ENCODE peak calls at places on chromosomes 5 and 9, in nine cellular contexts. N is NCI-H345; R is NCI-H1092 treated with DMSO at 0.1 percent for 48 hours; A is substantia nigra; P is right cardiac atrium; W is stimulated activated CD8-positive, alpha-beta memory T cell treated with anti-CD3 and anti-CD28 coated beads, Interleukin-4, amount 100 ng/mL, for 24 hours; X is ecto neural progenitor cell; H is SHP77; B is suprapubic skin. Q is an unnamed sample.

GRCh38 chr9:37034938-37035471 is 937 bp upstream of the PAX5 start:
- DNase-seq in R (no peak), A (no peak), X (peak), W (no peak), H (no peak), N (peak), B (no peak), P (no peak), Q (no peak)

GRCh38 chr5:145996135-145996534 is 59.8 kb downstream of the SH3RF2 start:
- DNase-seq in H (no peak), B (no peak), X (no peak), N (no peak), W (no peak), R (no peak), P (no peak), A (no peak), Q (no peak)

GRCh38 chr9:1294641-1295040 is 244.5 kb downstream of the DMRT2 start:
- DNase-seq in P (no peak), X (no peak), B (no peak), A (no peak), H (no peak), W (no peak), N (no peak), R (no peak), Q (no peak)

GRCh38 chr5:57094753-57095683 is 78.8 kb upstream of the GPBP1 start:
- DNase-seq in H (no peak), R (no peak), N (no peak), B (no peak), W (no peak), X (peak), P (no peak), A (no peak), Q (no peak)

GRCh38 chr9:94584555-94584954 is 9.1 kb downstream of the FBP2 start:
- DNase-seq in N (no peak), P (no peak), A (no peak), R (no peak), X (no peak), W (no peak), B (no peak), H (no peak), Q (no peak)

GRCh38 chr9:128143409-128144238 is 5.6 kb upstream of the LCN2 start:
- DNase-seq in W (no peak), A (no peak), P (peak), B (no peak), H (no peak), N (no peak), R (no peak), X (no peak), Q (no peak)

GRCh38 chr9:34984049-34984448 is 5.5 kb upstream of the DNAJB5 start:
- DNase-seq in B (no peak), W (no peak), H (no peak), A (no peak), N (no peak), X (peak), P (no peak), R (no peak), Q (no peak)

GRCh38 chr5:86909896-86910295 is 292.2 kb downstream of the COX7C start:
- DNase-seq in X (no peak), W (no peak), H (no peak), N (no peak), A (no peak), R (no peak), P (no peak), B (no peak), Q (peak)

GRCh38 chr5:45694255-45694834 is 1.8 kb downstream of the HCN1 start:
- DNase-seq in H (no peak), X (no peak), R (no peak), B (no peak), A (no peak), N (no peak), P (no peak), W (no peak), Q (no peak)

Q was measured in RWPE1.